ENCODE peak calls at places on chromosomes 11 and 22, in six cellular contexts. N is spleen, J is brain microvascular endothelial cell, W is lower leg skin, K is neural crest cell, Q is foreskin fibroblast. H is an unnamed sample.

GRCh38 chr11:45935349-45936064 is 13.1 kb downstream of the LARGE2 start:
- DNase-seq in Q (no peak), W (no peak), J (no peak), N (peak), K (no peak), H (no peak)

GRCh38 chr22:36334838-36335603 is 52.7 kb downstream of the MYH9 start:
- DNase-seq in W (peak), J (no peak), N (peak), K (peak), Q (peak), H (no peak)

GRCh38 chr11:87219266-87219665 is 181.5 kb downstream of the TMEM135 start:
- DNase-seq in N (no peak), Q (no peak), J (no peak), W (no peak), K (no peak), H (no peak)

GRCh38 chr11:69508974-69509373 is 27.5 kb downstream of the LINC01488 start:
- DNase-seq in K (no peak), J (no peak), W (no peak), Q (no peak), N (peak), H (no peak)

GRCh38 chr22:17161991-17162390 is 2.9 kb upstream of the HDHD5 start:
- DNase-seq in K (no peak), Q (no peak), N (no peak), J (no peak), W (no peak), H (no peak)

GRCh38 chr11:107688322-107688918 is 23.4 kb downstream of the SLN start:
- DNase-seq in Q (no peak), J (no peak), N (no peak), K (no peak), W (no peak), H (no peak)

GRCh38 chr11:18563090-18563730 is 25.3 kb downstream of the UEVLD start:
- DNase-seq in K (no peak), Q (peak), J (no peak), W (no peak), N (no peak), H (no peak)

GRCh38 chr11:88183233-88183632 is 8.0 kb upstream of the RAB38 start:
- DNase-seq in W (no peak), Q (no peak), J (no peak), K (no peak), N (no peak), H (no peak)

GRCh38 chr11:9280655-9281301 is 15.6 kb upstream of the DENND5A start:
- DNase-seq in K (no peak), Q (peak), W (no peak), J (peak), N (no peak), H (no peak)

GRCh38 chr22:37484115-37485005 is 1.8 kb downstream of the MFNG start:
- DNase-seq in W (peak), K (no peak), N (peak), Q (no peak), J (no peak), H (no peak)

GRCh38 chr11:134101292-134101691 is 32.4 kb downstream of the JAM3 start:
- DNase-seq in W (no peak), N (no peak), Q (peak), K (no peak), J (peak), H (no peak)

GRCh38 chr11:134097146-134097545 is 28.3 kb downstream of the JAM3 start:
- DNase-seq in J (no peak), N (no peak), K (no peak), W (no peak), Q (no peak), H (no peak)

GRCh38 chr11:134100171-134100570 is 31.3 kb downstream of the JAM3 start:
- DNase-seq in W (no peak), J (no peak), Q (no peak), N (no peak), K (no peak), H (no peak)

DNA sequence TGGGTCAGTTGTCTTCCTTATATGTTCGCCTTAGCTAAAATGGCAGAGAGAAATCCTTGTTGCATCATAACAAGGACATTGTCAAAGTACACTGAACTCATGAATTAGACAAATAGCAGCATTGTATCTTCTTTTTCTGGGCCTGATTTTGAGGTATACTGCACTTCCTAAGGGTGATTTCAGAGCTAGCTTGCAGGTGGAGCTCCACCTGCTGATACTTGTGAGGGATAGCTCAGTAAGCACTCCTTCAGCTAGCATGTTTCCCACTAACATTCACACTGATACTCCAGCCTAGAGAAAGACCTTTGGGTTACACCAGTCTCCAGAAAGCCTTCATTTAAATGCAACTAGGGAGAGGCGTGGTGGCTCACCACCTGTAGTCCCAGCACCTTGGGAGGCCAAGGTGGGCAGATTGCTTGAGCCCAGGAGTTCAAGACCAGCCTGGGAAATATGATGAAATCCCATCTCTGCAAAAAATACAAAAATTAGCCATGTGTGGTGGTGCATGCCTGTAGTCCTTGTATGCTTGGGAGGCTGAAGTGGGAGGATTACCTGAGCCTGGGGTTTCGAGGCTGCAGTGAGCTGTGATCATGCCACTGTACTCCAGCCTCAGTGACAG is 29.8 kb downstream of the JAM3 start:
- DNase-seq in K (no peak), W (no peak), J (no peak), Q (no peak), N (no peak), H (no peak)
- TF ChIP-seq CTCF in K (no peak), W (no peak), J (peak), Q (no peak), N (peak), H (peak)

DNA sequence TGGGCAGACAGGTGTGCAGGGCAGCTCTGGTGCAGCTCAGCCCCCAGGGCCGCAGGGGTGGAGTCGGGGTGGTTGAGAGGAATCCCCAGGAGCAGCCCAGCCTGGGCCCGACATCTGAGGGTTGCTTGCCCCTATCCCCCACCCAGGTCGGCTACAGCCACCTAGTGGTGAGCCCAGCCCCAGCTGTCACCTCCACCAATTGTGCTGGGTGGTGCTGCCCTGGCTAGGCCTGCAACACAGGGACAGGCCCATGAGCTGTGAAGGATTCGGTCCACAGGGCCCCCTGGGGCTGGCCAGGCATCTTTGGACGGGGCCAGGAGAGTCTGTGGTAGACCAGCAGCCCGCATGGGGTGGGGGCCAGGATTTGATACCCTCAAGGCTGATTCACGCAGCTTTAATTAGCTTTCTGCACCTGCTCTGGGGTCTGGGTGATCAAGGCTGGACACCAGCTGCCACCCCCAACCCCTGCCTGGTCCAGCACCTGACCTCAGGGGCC is 29.5 kb downstream of the RTN4R start:
- DNase-seq in W (no peak), Q (peak), K (peak), J (no peak), N (peak), H (peak)
- TF ChIP-seq CTCF in W (no peak), Q (peak), K (peak), J (peak), N (peak), H (peak)

GRCh38 chr22:20499769-20500168 is 4.2 kb upstream of the KLHL22 start:
- DNase-seq in N (no peak), W (no peak), K (no peak), J (no peak), Q (no peak), H (no peak)
- TF ChIP-seq CTCF in N (no peak), W (no peak), K (no peak), J (no peak), Q (no peak), H (no peak)

GRCh38 chr11:128392259-128392658 is 195.1 kb downstream of the ETS1 start:
- DNase-seq in J (no peak), K (no peak), W (no peak), Q (no peak), N (no peak), H (no peak)

GRCh38 chr11:128390246-128390645 is 197.1 kb downstream of the ETS1 start:
- DNase-seq in W (no peak), Q (no peak), J (no peak), N (no peak), K (no peak), H (no peak)

GRCh38 chr11:128389461-128389976 is 197.8 kb downstream of the ETS1 start:
- DNase-seq in Q (no peak), K (peak), J (no peak), W (no peak), N (no peak), H (no peak)

GRCh38 chr11:128394436-128395089 is 192.8 kb downstream of the ETS1 start:
- DNase-seq in Q (peak), N (no peak), W (no peak), J (peak), K (no peak), H (no peak)

GRCh38 chr11:128391809-128392208 is 195.5 kb downstream of the ETS1 start:
- DNase-seq in N (no peak), J (no peak), W (no peak), Q (no peak), K (no peak), H (no peak)
- TF ChIP-seq CTCF in N (no peak), J (no peak), W (no peak), Q (no peak), K (no peak), H (no peak)

DNA sequence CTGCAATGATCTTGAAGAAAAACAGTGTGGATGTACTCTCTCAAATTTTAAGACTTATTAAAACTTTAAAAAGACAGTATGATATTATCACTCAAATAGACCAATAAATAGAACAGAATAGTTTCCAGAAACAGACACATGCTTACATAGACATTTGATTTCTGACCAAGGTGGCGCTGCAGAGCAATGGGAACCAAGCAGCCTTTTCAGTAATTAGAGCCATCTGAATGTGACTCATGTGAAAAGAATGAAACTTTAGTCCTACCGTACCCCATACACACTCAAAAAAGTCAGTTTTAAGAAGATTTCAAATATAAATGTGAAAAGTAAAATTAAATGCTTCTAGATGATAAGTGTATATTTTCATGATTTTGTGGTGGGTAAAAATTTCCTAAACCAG is 74.2 kb upstream of the MS4A8 start:
- DNase-seq in Q (peak), W (no peak), K (no peak), N (no peak), J (peak), H (no peak)
- TF ChIP-seq CTCF in Q (no peak), W (no peak), K (peak), N (no peak), J (peak), H (peak)

DNA sequence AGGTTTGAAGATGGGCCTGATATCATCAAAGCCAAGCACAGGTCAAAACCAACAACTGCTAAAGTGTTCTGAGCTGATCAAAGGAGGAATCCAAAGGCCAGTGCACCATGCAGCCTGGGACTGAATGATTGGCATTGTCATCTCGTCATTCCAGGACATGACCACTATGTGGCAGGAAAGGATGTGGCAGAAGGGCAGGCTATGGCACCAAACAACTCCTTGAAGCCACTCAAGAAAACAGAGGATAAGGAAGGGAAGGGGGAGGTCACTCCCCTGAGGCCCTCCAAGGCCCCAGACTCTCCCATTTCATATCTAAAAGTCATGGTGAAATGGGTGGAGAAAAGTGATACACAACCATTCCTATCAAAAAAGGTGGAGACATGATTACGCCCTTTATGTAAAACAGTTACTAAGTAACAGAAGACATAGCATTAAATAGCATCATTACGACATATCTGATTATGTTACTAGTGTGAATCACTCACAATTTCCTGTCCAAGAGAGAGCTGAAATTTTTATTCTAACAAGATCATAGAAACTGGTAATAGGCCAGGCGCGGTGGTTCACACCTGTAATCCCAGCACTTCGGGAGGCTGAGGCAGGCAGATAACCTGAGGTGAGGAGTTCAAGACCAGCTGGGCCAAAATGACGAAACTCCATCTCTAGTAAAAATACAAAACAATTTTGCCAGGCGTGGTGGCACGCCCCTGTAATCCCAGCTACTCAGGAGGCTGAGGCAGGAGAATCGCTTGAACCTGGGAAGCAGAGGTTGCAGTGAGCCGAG is 49.3 kb downstream of the AHNAK start:
- DNase-seq in K (no peak), J (peak), W (no peak), Q (peak), N (no peak), H (no peak)
- TF ChIP-seq CTCF in K (peak), J (peak), W (no peak), Q (peak), N (no peak), H (peak)